ENCODE peak calls at places on chromosomes 6 and 20, in seven cellular contexts. F, W, R, P, Q, N and M are unnamed samples.

GRCh38 chr6:41258196-41258493 is 28.3 kb downstream of the TREM1 start:
- DNase-seq in R (no peak), F (no peak), W (no peak), N (no peak), P (no peak), Q (no peak), M (no peak)

GRCh38 chr6:27608916-27609883 is 136.3 kb upstream of the ZNF184 start:
- DNase-seq in N (no peak), R (no peak), W (no peak), F (no peak), P (peak; percentile 63), Q (peak; percentile 61), M (no peak)

GRCh38 chr6:137873273-137873762 is 6.3 kb downstream of the TNFAIP3 start:
- DNase-seq in F (peak; percentile 89), R (no peak), N (peak; percentile 78), W (peak; percentile 87), Q (peak; percentile 99), P (peak; percentile 88), M (peak; percentile 47)

GRCh38 chr6:155061381-155061780 is 66.3 kb downstream of the TIAM2 start:
- DNase-seq in P (no peak), Q (no peak), W (no peak), R (no peak), F (no peak), N (no peak), M (no peak)

GRCh38 chr6:123850555-123850954 is 46.9 kb downstream of the NKAIN2 start:
- DNase-seq in P (no peak), Q (no peak), R (no peak), F (no peak), W (no peak), N (no peak), M (no peak)

GRCh38 chr6:137928286-137928685 is 61.2 kb downstream of the TNFAIP3 start:
- DNase-seq in Q (no peak), F (no peak), R (peak; percentile 76), W (no peak), P (no peak), N (no peak), M (no peak)

GRCh38 chr6:109440325-109441068 is at the start of the genes PPIL6 and SMPD2:
- DNase-seq in P (peak; percentile 86), F (peak; percentile 86), R (peak; percentile 97), W (peak; percentile 92), Q (peak; percentile 77), N (peak; percentile 86), M (no peak)

GRCh38 chr20:50594591-50595432 is 84.6 kb downstream of the PTPN1 start:
- DNase-seq in W (no peak), R (no peak), F (no peak), N (no peak), Q (no peak), P (no peak), M (no peak)

GRCh38 chr6:12170351-12171079 is 119.6 kb upstream of the EDN1 start:
- DNase-seq in R (no peak), W (no peak), N (no peak), P (no peak), Q (no peak), F (no peak), M (no peak)

GRCh38 chr6:138109042-138109997 is 2.1 kb upstream of the PERP start:
- DNase-seq in R (peak; percentile 80), N (peak; percentile 85), F (peak; percentile 73), W (peak; percentile 83), Q (peak; percentile 64), P (peak; percentile 91), M (peak; percentile 58)

GRCh38 chr6:36979343-36979742 is 6.7 kb downstream of the MTCH1 start:
- DNase-seq in R (no peak), P (peak; percentile 47), Q (no peak), F (no peak), W (no peak), N (peak; percentile 57), M (no peak)

GRCh38 chr6:30555428-30556005 is 772 bp downstream of the GNL1 start:
- DNase-seq in W (peak; percentile 80), Q (no peak), P (peak; percentile 65), R (peak; percentile 88), F (peak; percentile 29), N (peak; percentile 46), M (no peak)

GRCh38 chr6:15595461-15596173 is 67.2 kb downstream of the DTNBP1 start:
- DNase-seq in F (no peak), R (no peak), W (no peak), P (no peak), N (no peak), Q (no peak), M (peak; percentile 39)
- TF ChIP-seq POLR2AphosphoS5 in F (no peak), R (no peak), W (no peak), P (no peak), N (no peak), Q (no peak), M (no peak)

GRCh38 chr6:32982702-32983492 is 14.5 kb downstream of the BRD2 start:
- DNase-seq in F (no peak), N (peak; percentile 48), Q (no peak), W (no peak), R (no peak), P (no peak), M (no peak)

GRCh38 chr6:32979720-32980487 is 11.5 kb downstream of the BRD2 start:
- DNase-seq in Q (no peak), N (no peak), F (no peak), R (no peak), P (no peak), W (no peak), M (no peak)

GRCh38 chr6:32982084-32982701 is 13.8 kb downstream of the BRD2 start:
- DNase-seq in Q (no peak), W (no peak), P (no peak), N (no peak), R (no peak), F (no peak), M (no peak)

GRCh38 chr6:32977953-32978324 is 9.5 kb downstream of the BRD2 start:
- DNase-seq in P (no peak), N (no peak), R (no peak), Q (no peak), W (no peak), F (no peak), M (no peak)

DNA sequence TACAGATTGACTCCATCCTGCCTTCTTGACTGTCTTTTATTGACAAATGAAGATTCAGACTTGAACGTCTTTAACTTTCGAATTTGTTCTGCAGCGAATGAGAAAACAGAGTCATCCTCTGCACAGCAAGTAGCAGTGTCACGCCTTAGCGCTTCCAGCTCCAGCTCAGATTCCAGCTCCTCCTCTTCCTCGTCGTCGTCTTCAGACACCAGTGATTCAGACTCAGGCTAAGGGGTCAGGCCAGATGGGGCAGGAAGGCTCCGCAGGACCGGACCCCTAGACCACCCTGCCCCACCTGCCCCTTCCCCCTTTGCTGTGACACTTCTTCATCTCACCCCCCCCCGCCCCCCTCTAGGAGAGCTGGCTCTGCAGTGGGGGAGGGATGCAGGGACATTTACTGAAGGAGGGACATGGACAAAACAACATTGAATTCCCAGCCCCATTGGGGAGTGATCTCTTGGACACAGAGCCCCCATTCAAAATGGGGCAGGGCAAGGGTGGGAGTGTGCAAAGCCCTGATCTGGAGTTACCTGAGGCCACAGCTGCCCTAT is 12.2 kb downstream of the BRD2 start:
- DNase-seq in Q (no peak), F (no peak), N (no peak), W (no peak), R (no peak), P (no peak), M (no peak)
- H3K36me3 ChIP-seq in Q (peaks cover 55% of the 10 kb centered on the region), F (peaks cover 32% of the 10 kb centered on the region), N (peaks cover 68% of the 10 kb centered on the region), W (peaks cover 68% of the 10 kb centered on the region), R (peaks cover 23% of the 10 kb centered on the region), P (peaks cover 46% of the 10 kb centered on the region), M (peaks cover 69% of the 10 kb centered on the region)

DNA sequence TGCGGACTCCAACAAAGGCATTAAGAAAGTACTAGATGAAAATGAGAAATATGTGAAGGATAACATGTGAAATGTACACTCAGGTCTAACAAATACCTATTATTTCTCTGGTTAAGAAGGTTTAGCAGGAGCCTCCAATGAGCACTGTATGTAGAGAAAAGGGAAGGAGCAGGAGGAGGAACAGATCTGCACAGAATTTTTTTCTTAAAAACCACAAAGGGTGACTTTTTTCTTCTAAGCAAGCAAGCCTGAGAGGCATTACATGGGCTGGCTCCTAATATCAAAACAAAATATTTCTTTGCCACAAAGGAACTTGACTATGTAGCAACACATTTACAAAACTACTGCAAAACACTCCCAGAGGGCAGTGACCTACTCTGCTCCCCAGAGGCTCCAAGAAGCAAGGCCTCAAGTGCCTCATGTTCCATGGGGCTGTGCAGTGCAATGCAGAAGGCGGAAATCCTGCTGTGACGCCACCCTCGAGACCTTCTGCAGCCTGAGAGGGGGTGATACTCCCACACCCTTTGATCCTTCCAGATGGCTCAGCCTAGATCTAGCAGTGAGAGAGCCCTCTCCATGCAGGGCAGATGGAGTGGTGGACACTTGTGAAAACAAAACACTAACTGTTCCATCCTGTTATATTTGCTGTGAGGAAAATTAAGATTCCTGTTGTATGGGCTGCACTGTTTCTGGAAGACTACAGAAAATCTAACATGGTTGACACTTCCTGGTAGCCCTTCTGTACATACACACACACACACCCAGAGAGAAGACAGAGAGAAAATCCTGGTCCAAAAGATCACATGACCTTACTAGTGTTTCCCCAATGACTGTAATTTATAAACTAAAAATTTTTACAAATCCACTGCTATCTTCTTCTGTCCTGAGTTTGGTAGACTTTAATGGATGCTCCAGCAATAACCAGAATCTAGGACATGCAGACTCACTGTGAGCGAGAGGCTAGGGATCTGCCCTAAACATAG is 36.0 kb upstream of the SMIM29 start:
- DNase-seq in Q (no peak), W (no peak), N (peak; percentile 29), P (peak; percentile 48), R (peak; percentile 88), F (no peak), M (no peak)
- TF ChIP-seq POLR2AphosphoS5 in Q (no peak), W (no peak), N (no peak), P (no peak), R (no peak), F (no peak), M (no peak)

GRCh38 chr20:48970681-48971370 is 49.3 kb downstream of the ARFGEF2 start:
- DNase-seq in P (no peak), F (no peak), Q (no peak), R (no peak), W (no peak), N (no peak), M (no peak)

GRCh38 chr20:48975955-48976354 is 54.4 kb downstream of the ARFGEF2 start:
- DNase-seq in Q (no peak), F (no peak), W (no peak), R (no peak), N (no peak), P (peak; percentile 66), M (no peak)

GRCh38 chr20:48972816-48973215 is 51.3 kb downstream of the ARFGEF2 start:
- DNase-seq in N (no peak), Q (no peak), W (no peak), F (no peak), P (peak; percentile 88), R (no peak), M (no peak)

GRCh38 chr20:48971956-48972355 is 50.4 kb downstream of the ARFGEF2 start:
- DNase-seq in N (no peak), P (no peak), F (no peak), Q (no peak), W (no peak), R (no peak), M (no peak)
- H3K36me3 ChIP-seq in N (peaks cover 99% of the 10 kb centered on the region), P (peaks cover 8% of the 10 kb centered on the region), F (peaks cover 19% of the 10 kb centered on the region), Q (peaks cover 78% of the 10 kb centered on the region), W (peaks cover 89% of the 10 kb centered on the region), R (peaks cover 6% of the 10 kb centered on the region), M (peaks cover 54% of the 10 kb centered on the region)

GRCh38 chr6:17705778-17706579 is 746 bp downstream of the NUP153 start:
- DNase-seq in Q (peak; percentile 57), P (peak; percentile 70), F (peak; percentile 33), N (peak; percentile 65), R (peak; percentile 96), W (no peak), M (no peak)
- TF ChIP-seq POLR2AphosphoS5 in Q (no peak), P (peak; percentile 17), F (no peak), N (peak; percentile 11), R (peak; percentile 80), W (peak; percentile 21), M (no peak)